ENCODE peak calls at places on chromosomes 1 and 21, in five cellular contexts. One of them, this sample, is unnamed.
A peak's percentile ranks its signal among the peaks of the same experiment; 100 is the strongest.

GRCh38 chr1:84782311-84782771 is 92.1 kb upstream of the SSX2IP start:
- DNase-seq in H1: peak; percentile 64
- DNase-seq in neuronal stem cell: peak; percentile 45
- DNase-seq in IMR-90: peak; percentile 17
- DNase-seq in trophoblast cell: peak; percentile 96
- DNase-seq in this sample: peak; percentile 63

GRCh38 chr1:24179251-24179895 is 7.7 kb downstream of the IFNLR1 start:
- DNase-seq in H1: no peak
- DNase-seq in neuronal stem cell: no peak
- DNase-seq in IMR-90: no peak
- DNase-seq in trophoblast cell: no peak
- DNase-seq in this sample: no peak

GRCh38 chr1:245332513-245332912 is 177.7 kb downstream of the KIF26B start:
- DNase-seq in H1: no peak
- DNase-seq in neuronal stem cell: no peak
- DNase-seq in IMR-90: peak; percentile 7
- DNase-seq in trophoblast cell: no peak
- DNase-seq in this sample: no peak

GRCh38 chr21:34669149-34669879 is 520 bp downstream of the CLIC6 start:
- DNase-seq in H1: no peak
- DNase-seq in neuronal stem cell: peak; percentile 18
- DNase-seq in IMR-90: no peak
- DNase-seq in trophoblast cell: no peak
- DNase-seq in this sample: no peak

GRCh38 chr1:172359531-172359991 is 60.9 kb upstream of the C1orf105 start:
- DNase-seq in H1: no peak
- DNase-seq in neuronal stem cell: no peak
- DNase-seq in IMR-90: peak; percentile 54
- DNase-seq in trophoblast cell: no peak
- DNase-seq in this sample: peak; percentile 66

GRCh38 chr1:183289104-183289503 is 103.0 kb downstream of the LAMC2 start:
- DNase-seq in H1: no peak
- DNase-seq in neuronal stem cell: no peak
- DNase-seq in IMR-90: no peak
- DNase-seq in trophoblast cell: no peak
- DNase-seq in this sample: no peak

GRCh38 chr1:20584890-20585289 is 4.0 kb upstream of the CDA start:
- DNase-seq in H1: no peak
- DNase-seq in neuronal stem cell: no peak
- DNase-seq in IMR-90: peak; percentile 24
- DNase-seq in trophoblast cell: no peak
- DNase-seq in this sample: no peak

GRCh38 chr21:36610201-36610600 is 88.7 kb upstream of the SIM2 start:
- DNase-seq in H1: no peak
- DNase-seq in neuronal stem cell: no peak
- DNase-seq in IMR-90: peak; percentile 57
- DNase-seq in trophoblast cell: no peak
- DNase-seq in this sample: no peak

GRCh38 chr1:67616394-67616985 is 68.5 kb upstream of the GADD45A start:
- DNase-seq in H1: no peak
- DNase-seq in neuronal stem cell: no peak
- DNase-seq in IMR-90: peak; percentile 44
- DNase-seq in trophoblast cell: no peak
- DNase-seq in this sample: no peak

GRCh38 chr21:25862596-25862995 is 127.8 kb downstream of the GABPA start:
- DNase-seq in H1: no peak
- DNase-seq in neuronal stem cell: no peak
- DNase-seq in IMR-90: peak; percentile 39
- DNase-seq in trophoblast cell: peak; percentile 56
- DNase-seq in this sample: peak; percentile 28

GRCh38 chr1:221620437-221621384 is 121.2 kb downstream of the DUSP10 start:
- DNase-seq in H1: no peak
- DNase-seq in neuronal stem cell: no peak
- DNase-seq in IMR-90: peak; percentile 23
- DNase-seq in trophoblast cell: no peak
- DNase-seq in this sample: no peak

GRCh38 chr21:46256501-46256994 is 28.0 kb upstream of the LSS start:
- DNase-seq in H1: no peak
- DNase-seq in neuronal stem cell: no peak
- DNase-seq in IMR-90: no peak
- DNase-seq in trophoblast cell: no peak
- DNase-seq in this sample: no peak

GRCh38 chr1:179547021-179547535 is 28.7 kb downstream of the NPHS2 start:
- DNase-seq in H1: no peak
- DNase-seq in neuronal stem cell: no peak
- DNase-seq in IMR-90: no peak
- DNase-seq in trophoblast cell: peak; percentile 88
- DNase-seq in this sample: no peak

GRCh38 chr1:179548666-179549367 is 26.9 kb downstream of the NPHS2 start:
- DNase-seq in H1: no peak
- DNase-seq in neuronal stem cell: no peak
- DNase-seq in IMR-90: no peak
- DNase-seq in trophoblast cell: peak; percentile 86
- DNase-seq in this sample: no peak

GRCh38 chr1:179554394-179554793 is 21.4 kb downstream of the NPHS2 start:
- DNase-seq in H1: no peak
- DNase-seq in neuronal stem cell: no peak
- DNase-seq in IMR-90: no peak
- DNase-seq in trophoblast cell: no peak
- DNase-seq in this sample: no peak

GRCh38 chr1:179549368-179549700 is 26.4 kb downstream of the NPHS2 start:
- DNase-seq in H1: no peak
- DNase-seq in neuronal stem cell: no peak
- DNase-seq in IMR-90: no peak
- DNase-seq in trophoblast cell: peak; percentile 26
- DNase-seq in this sample: no peak

DNA sequence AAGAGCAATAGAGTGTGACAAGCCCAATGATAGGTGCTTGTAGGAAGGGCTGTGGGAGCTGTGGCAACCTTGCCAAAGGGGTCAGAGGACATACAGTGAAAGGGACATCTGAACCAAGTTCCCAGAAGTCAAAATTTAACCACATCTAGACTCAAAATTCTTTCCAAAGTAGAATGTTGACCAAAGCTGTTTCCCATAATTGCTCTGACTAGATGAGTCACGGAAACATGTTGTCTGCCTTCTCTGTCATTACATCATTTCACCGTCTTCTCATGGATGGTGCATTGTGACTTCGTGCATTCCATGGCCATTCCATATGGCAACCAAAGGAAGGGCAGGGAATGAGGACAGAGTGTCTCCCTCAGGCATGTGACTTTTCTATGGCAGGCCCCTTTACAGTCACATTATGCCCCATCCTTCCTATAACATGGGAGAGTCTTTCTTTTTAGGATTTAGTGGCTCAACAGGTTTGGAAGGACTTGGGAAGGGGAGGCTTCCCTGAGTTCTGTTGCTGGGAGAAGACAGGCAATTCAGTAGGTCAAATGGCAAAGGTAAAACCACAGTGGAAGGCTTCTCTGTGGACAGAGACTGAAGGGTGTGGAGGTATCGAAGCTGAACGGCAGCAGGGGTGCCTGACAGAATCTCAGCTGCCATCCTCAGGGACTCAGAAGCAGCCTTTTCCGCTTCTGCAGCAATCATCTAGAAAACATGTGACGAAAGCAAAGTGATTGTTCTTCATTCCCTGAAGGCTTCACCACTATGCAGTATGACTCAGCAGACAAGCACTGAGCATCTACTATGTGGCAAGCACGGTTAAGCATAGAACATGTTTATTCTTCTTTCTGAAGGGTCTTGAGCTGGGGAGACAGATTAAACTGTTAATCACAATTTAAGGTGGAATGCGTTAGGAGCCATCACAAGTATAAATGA is 24.7 kb downstream of the NPHS2 start:
- DNase-seq in H1: no peak
- DNase-seq in neuronal stem cell: no peak
- DNase-seq in IMR-90: peak; percentile 63
- DNase-seq in trophoblast cell: peak; percentile 92
- DNase-seq in this sample: peak; percentile 48
- H3K23ac ChIP-seq in H1: no peak overlapping the region
- H3K23ac ChIP-seq in neuronal stem cell: no peak overlapping the region
- H3K23ac ChIP-seq in IMR-90: no peak overlapping the region
- H3K23ac ChIP-seq in trophoblast cell: no peak overlapping the region
- H3K23ac ChIP-seq in this sample: no peak overlapping the region

DNA sequence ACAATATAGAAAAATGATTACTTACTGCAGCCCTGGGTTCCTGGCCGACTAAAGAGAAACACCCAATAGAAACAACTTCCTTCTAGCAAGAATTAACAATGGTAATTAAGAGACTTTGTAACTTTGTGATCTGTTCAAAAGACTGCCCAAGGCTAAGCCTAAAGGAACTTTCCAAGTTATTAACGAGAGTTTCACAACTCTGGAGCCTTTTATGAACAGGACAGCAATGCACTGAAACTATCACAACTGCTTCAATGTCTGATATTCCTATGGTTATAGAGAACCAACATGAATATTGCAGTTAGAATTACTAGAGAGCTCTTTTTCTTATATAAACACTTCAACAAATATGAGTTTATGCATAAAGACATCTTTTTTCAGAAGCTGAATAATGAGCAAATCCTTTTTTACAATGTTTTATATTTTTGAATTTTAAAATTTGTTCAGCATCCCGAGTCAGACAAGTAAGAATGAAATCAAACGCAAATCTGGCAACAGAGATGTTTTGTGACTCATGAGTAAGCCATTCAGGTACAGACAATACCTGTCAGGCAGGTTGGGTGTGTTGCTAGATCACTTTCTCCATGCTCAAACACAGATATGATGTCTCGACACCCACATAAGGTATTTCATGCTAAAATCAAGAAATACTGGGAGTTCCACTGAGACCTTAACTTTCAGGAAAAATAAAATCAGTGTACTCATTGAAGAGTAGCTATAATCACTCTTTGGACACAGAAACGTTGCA is 22.2 kb upstream of the KCNJ15 start:
- DNase-seq in H1: no peak
- DNase-seq in neuronal stem cell: no peak
- DNase-seq in IMR-90: no peak
- DNase-seq in trophoblast cell: peak; percentile 98
- DNase-seq in this sample: no peak
- H3K9me3 ChIP-seq in H1: peaks cover 18% of the 10 kb centered on the region
- H3K9me3 ChIP-seq in neuronal stem cell: peaks cover under 1% of the 10 kb centered on the region
- H3K9me3 ChIP-seq in IMR-90: peaks cover 2% of the 10 kb centered on the region
- H3K9me3 ChIP-seq in trophoblast cell: peaks cover 3% of the 10 kb centered on the region
- H3K9me3 ChIP-seq in this sample: peaks cover 28% of the 10 kb centered on the region

DNA sequence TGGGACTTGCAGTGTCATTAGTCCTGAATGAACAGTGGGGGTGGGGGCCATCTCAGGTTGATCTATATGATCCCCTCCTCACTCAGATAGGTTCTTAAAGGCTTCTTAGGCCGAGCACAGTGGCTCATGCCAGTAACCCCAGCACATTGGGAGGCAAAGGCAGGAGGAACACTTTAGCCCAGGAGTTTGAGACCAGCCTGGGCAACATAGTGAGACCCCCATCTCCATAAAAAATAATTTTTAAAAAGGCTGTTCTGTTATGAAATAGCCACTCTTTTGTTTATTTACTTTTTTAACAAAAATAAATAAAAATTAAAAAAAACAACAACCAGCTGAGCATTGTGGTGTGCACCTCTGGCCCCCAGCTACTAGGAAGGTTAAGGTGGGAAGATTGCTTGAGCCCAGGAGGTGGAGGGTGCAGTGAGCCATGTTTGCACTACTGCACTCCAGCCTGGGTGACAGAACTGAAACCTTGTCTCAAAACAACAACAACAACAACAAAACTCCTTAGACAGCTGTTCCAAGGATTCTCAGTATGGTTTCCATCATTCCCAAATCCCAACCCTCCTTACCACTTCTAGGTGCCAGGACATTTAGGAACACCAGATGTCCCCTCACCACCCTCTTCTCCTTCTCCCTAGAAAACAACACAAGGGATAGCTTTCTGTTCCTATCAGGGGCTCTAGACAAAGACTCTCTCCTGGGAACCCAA is 2.0 kb upstream of the TRAPPC3 start:
- DNase-seq in H1: no peak
- DNase-seq in neuronal stem cell: no peak
- DNase-seq in IMR-90: no peak
- DNase-seq in trophoblast cell: no peak
- DNase-seq in this sample: no peak
- H3K4me3 ChIP-seq in H1: no peak overlapping the region
- H3K4me3 ChIP-seq in neuronal stem cell: peak overlapping the region; percentile 20
- H3K4me3 ChIP-seq in IMR-90: no peak overlapping the region
- H3K4me3 ChIP-seq in trophoblast cell: no peak overlapping the region
- H3K4me3 ChIP-seq in this sample: no peak overlapping the region

DNA sequence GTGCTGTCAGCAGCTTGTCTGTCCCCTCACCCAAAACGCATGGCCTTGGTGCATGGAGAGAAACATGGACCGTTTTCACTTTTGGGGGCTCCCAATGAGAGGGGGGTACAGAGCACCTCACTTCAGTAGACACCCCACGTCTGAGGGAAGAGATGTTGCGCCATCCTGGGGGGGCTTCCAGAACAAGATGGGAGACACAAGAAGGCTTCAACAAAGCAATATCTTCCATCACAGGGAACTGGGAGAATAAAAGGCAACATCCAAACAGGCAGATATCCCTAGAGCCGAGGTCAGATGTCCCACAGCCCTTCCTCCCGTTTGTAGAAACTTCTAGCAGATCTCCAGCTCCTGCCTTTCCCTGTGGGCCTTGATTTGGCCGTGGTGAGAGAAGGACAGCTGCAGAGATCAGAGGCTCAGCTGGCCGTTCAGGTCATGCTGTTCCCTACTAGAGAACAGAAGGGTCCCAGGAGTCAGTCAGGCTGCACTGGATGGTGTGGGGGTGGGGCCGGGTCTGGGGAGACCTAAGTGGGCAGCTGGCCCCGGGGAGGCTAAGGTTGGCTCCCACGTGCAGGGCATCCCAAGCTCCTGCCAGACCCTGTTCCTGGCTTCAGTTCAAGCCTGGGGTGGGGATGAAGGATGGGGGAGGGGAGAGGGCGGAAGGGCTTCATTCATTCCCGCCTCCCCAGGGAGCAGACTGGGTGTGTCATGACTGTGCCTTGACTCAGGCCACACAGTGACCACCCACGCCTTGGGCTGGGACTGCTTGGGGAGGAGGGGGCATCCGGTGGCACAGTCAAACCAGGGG is 4.4 kb downstream of the PLOD1 start:
- DNase-seq in H1: no peak
- DNase-seq in neuronal stem cell: no peak
- DNase-seq in IMR-90: no peak
- DNase-seq in trophoblast cell: no peak
- DNase-seq in this sample: no peak
- H3K23ac ChIP-seq in H1: no peak overlapping the region
- H3K23ac ChIP-seq in neuronal stem cell: no peak overlapping the region
- H3K23ac ChIP-seq in IMR-90: peak overlapping the region; percentile 41
- H3K23ac ChIP-seq in trophoblast cell: no peak overlapping the region
- H3K23ac ChIP-seq in this sample: no peak overlapping the region

GRCh38 chr1:3930696-3931309 is 30.7 kb upstream of the C1orf174 start:
- DNase-seq in H1: no peak
- DNase-seq in neuronal stem cell: no peak
- DNase-seq in IMR-90: no peak
- DNase-seq in trophoblast cell: no peak
- DNase-seq in this sample: no peak
- H3K9me3 ChIP-seq in H1: peaks cover 8% of the 10 kb centered on the region
- H3K9me3 ChIP-seq in neuronal stem cell: peaks cover 12% of the 10 kb centered on the region
- H3K9me3 ChIP-seq in IMR-90: peaks cover 20% of the 10 kb centered on the region
- H3K9me3 ChIP-seq in trophoblast cell: peaks cover 13% of the 10 kb centered on the region
- H3K9me3 ChIP-seq in this sample: peaks cover 8% of the 10 kb centered on the region